ENCODE peak calls at places on chromosomes 7 and 10, in five cellular contexts. One of them, this sample, is unnamed.

GRCh38 chr7:149868638-149869290 is 5.0 kb upstream of the ATP6V0E2 start:
- DNase-seq in adrenal gland: peak
- DNase-seq in tibial nerve: no peak
- DNase-seq in ovary: no peak
- DNase-seq in coronary artery: peak
- DNase-seq in this sample: no peak

GRCh38 chr7:143936087-143937009 is 1.3 kb downstream of the OR2F2 start:
- DNase-seq in ovary: no peak
- DNase-seq in adrenal gland: no peak
- DNase-seq in tibial nerve: no peak
- DNase-seq in coronary artery: no peak
- DNase-seq in this sample: no peak

GRCh38 chr7:112410087-112410486 is 40.2 kb upstream of the IFRD1 start:
- DNase-seq in tibial nerve: no peak
- DNase-seq in ovary: no peak
- DNase-seq in adrenal gland: no peak
- DNase-seq in coronary artery: no peak
- DNase-seq in this sample: no peak

GRCh38 chr7:68537228-68538071 is 1060.8 kb upstream of the AUTS2 start:
- DNase-seq in tibial nerve: no peak
- DNase-seq in ovary: no peak
- DNase-seq in coronary artery: no peak
- DNase-seq in adrenal gland: no peak
- DNase-seq in this sample: no peak

GRCh38 chr7:147535619-147536200 is 1054.9 kb upstream of the C7orf33 start:
- DNase-seq in adrenal gland: no peak
- DNase-seq in ovary: no peak
- DNase-seq in tibial nerve: no peak
- DNase-seq in coronary artery: no peak
- DNase-seq in this sample: no peak

GRCh38 chr7:14902589-14902963 is at the start of gene DGKB:
- DNase-seq in tibial nerve: no peak
- DNase-seq in coronary artery: no peak
- DNase-seq in ovary: no peak
- DNase-seq in adrenal gland: peak
- DNase-seq in this sample: no peak

GRCh38 chr10:114023198-114023597 is 20.5 kb upstream of the ADRB1 start:
- DNase-seq in ovary: no peak
- DNase-seq in tibial nerve: no peak
- DNase-seq in coronary artery: no peak
- DNase-seq in adrenal gland: no peak
- DNase-seq in this sample: no peak

GRCh38 chr7:46032353-46032752 is 111.3 kb upstream of the IGFBP3 start:
- DNase-seq in ovary: no peak
- DNase-seq in tibial nerve: no peak
- DNase-seq in adrenal gland: no peak
- DNase-seq in coronary artery: no peak
- DNase-seq in this sample: no peak

GRCh38 chr10:122333037-122333436 is 41.5 kb upstream of the PLEKHA1 start:
- DNase-seq in adrenal gland: no peak
- DNase-seq in ovary: no peak
- DNase-seq in coronary artery: no peak
- DNase-seq in tibial nerve: no peak
- DNase-seq in this sample: peak

GRCh38 chr7:129435414-129435829 is 1.2 kb downstream of the STRIP2 start:
- DNase-seq in adrenal gland: no peak
- DNase-seq in ovary: no peak
- DNase-seq in tibial nerve: no peak
- DNase-seq in coronary artery: no peak
- DNase-seq in this sample: no peak

GRCh38 chr7:149736478-149737360 is 36.7 kb downstream of the ZNF467 start:
- DNase-seq in adrenal gland: no peak
- DNase-seq in ovary: no peak
- DNase-seq in coronary artery: no peak
- DNase-seq in tibial nerve: no peak
- DNase-seq in this sample: no peak

GRCh38 chr10:73095479-73096021 is 1.1 kb downstream of the P4HA1 start:
- DNase-seq in adrenal gland: peak
- DNase-seq in tibial nerve: peak
- DNase-seq in coronary artery: no peak
- DNase-seq in ovary: peak
- DNase-seq in this sample: peak

DNA sequence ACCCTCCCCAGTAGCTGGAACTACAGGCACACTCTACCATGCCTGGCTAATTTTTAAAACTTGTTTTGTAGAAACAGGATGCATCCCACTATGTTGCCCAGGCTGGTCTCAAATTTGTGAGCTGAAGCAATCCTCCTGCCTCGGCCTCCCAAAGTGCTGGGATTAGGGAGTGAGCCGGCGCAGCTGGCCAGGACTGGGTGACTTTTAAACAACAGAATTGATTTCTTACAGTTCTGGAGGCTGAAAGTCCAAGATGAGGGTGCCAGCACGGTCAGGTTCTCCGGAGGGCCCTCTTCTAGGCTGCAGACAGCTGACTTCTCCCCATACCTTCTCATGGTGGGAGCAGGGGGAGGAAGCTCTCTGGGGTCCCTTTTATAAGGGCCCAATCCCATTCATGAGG is 75.2 kb upstream of the CHST15 start:
- DNase-seq in adrenal gland: no peak
- DNase-seq in tibial nerve: no peak
- DNase-seq in ovary: no peak
- DNase-seq in coronary artery: peak
- DNase-seq in this sample: no peak
- H3K4me3 ChIP-seq in adrenal gland: no peak
- H3K4me3 ChIP-seq in tibial nerve: no peak
- H3K4me3 ChIP-seq in ovary: no peak
- H3K4me3 ChIP-seq in coronary artery: no peak
- H3K4me3 ChIP-seq in this sample: no peak

DNA sequence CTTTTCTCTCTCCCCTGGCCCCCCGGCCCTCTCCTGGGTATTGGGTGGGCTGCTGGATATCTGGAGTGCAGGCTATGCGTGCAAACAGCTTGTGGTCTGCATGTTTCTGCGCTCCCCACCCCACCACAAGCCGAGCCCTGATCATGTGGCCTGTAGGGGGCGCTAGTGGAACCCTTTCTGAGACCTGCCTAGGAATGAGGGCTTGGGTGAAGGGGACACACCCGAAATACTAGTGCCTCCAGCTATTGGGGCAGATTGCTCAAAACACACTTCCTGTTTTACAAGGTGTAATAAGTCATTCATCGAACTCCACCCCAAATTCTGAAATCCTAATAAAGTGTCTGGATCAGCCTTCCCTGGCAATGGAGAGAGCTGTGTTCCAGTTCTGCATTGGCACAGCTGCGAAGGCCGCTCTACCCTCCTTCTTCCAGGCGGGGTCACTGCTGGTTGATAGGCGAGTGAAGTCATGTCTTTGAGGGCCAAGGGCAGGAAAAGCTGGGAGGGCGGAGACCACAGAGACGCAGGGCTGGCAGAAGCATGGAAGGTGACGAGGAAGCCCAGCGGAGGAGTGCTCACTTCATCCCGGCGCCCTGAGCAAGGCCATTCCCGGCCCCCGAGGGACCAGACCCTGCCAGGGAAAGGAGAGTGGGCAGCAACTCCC is 19.8 kb upstream of the PRRT4 start:
- DNase-seq in adrenal gland: peak
- DNase-seq in ovary: no peak
- DNase-seq in coronary artery: peak
- DNase-seq in tibial nerve: no peak
- DNase-seq in this sample: no peak
- H3K27ac ChIP-seq in adrenal gland: no peak
- H3K27ac ChIP-seq in ovary: no peak
- H3K27ac ChIP-seq in coronary artery: no peak
- H3K27ac ChIP-seq in tibial nerve: no peak
- H3K27ac ChIP-seq in this sample: no peak

GRCh38 chr7:81062747-81063146 is 143.9 kb upstream of the SEMA3C start:
- DNase-seq in coronary artery: no peak
- DNase-seq in ovary: no peak
- DNase-seq in adrenal gland: no peak
- DNase-seq in tibial nerve: no peak
- DNase-seq in this sample: no peak

GRCh38 chr7:81066797-81067196 is 147.9 kb upstream of the SEMA3C start:
- DNase-seq in adrenal gland: no peak
- DNase-seq in coronary artery: no peak
- DNase-seq in ovary: no peak
- DNase-seq in tibial nerve: no peak
- DNase-seq in this sample: no peak

DNA sequence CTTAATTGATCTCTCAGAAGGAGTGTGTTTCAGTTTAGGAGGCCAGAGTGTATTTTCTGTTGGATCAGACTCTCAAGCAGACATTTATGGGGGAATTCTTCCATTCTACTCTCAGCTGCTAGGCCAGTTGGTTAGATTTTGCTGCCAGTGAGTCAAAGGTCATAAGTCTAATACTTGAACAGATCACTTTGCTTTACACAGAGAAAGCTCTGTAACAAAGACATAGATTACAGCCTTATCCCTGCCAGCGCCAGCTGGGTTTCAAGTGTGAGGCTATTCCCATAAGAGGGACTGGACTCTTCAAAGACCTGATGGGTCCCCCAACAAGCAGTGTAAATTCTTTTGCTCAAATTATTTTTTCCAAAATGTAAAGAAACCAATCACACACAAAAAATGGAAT is 145.6 kb upstream of the SEMA3C start:
- DNase-seq in coronary artery: no peak
- DNase-seq in tibial nerve: no peak
- DNase-seq in adrenal gland: no peak
- DNase-seq in ovary: no peak
- DNase-seq in this sample: no peak
- H3K4me3 ChIP-seq in coronary artery: no peak
- H3K4me3 ChIP-seq in tibial nerve: no peak
- H3K4me3 ChIP-seq in adrenal gland: no peak
- H3K4me3 ChIP-seq in ovary: no peak
- H3K4me3 ChIP-seq in this sample: no peak

GRCh38 chr10:28958468-28958867 is 281.1 kb downstream of the BAMBI start:
- DNase-seq in tibial nerve: no peak
- DNase-seq in coronary artery: no peak
- DNase-seq in adrenal gland: no peak
- DNase-seq in ovary: no peak
- DNase-seq in this sample: no peak
- H3K27ac ChIP-seq in tibial nerve: no peak
- H3K27ac ChIP-seq in coronary artery: no peak
- H3K27ac ChIP-seq in adrenal gland: no peak
- H3K27ac ChIP-seq in ovary: no peak
- H3K27ac ChIP-seq in this sample: no peak

GRCh38 chr10:99337911-99338310 is 8.8 kb downstream of the CNNM1 start:
- DNase-seq in tibial nerve: no peak
- DNase-seq in ovary: no peak
- DNase-seq in adrenal gland: no peak
- DNase-seq in coronary artery: no peak
- DNase-seq in this sample: no peak

GRCh38 chr10:99339077-99339476 is 9.9 kb downstream of the CNNM1 start:
- DNase-seq in ovary: no peak
- DNase-seq in tibial nerve: no peak
- DNase-seq in adrenal gland: no peak
- DNase-seq in coronary artery: no peak
- DNase-seq in this sample: no peak

GRCh38 chr10:99339563-99340047 is 10.4 kb downstream of the CNNM1 start:
- DNase-seq in ovary: no peak
- DNase-seq in adrenal gland: no peak
- DNase-seq in tibial nerve: no peak
- DNase-seq in coronary artery: no peak
- DNase-seq in this sample: no peak

GRCh38 chr10:99340650-99341049 is 11.5 kb downstream of the CNNM1 start:
- DNase-seq in ovary: no peak
- DNase-seq in tibial nerve: no peak
- DNase-seq in coronary artery: no peak
- DNase-seq in adrenal gland: no peak
- DNase-seq in this sample: no peak

DNA sequence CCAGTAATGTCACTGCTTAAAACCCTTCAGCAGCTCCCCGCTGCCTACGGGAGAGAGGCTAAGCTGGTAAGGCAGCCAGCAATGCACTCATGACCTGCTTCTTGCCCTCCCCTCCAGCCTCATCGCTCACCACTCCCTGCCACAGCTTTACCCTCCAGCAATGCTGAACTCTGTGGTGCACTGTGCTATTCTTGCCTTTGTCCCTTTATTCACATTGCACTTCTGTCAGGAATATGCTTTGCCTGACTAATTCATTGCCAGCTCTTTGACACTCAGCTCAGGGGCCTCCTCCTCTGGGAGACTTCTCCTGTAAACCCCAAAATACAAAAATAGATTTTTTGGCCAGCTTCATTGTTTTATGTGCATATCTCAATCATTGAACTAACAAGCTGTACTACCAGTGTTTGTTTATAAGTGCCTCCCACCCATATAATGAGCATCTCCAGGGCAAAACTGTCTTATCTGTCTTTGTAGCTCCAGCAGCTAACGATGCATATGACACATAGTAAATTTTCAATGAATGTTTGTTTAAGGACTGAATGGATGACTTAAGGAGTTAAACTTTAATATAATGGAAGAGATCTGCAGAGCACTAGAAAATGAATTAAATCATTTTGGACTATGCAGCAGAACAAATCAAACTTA is 8.2 kb downstream of the CNNM1 start:
- DNase-seq in ovary: no peak
- DNase-seq in coronary artery: no peak
- DNase-seq in tibial nerve: no peak
- DNase-seq in adrenal gland: no peak
- DNase-seq in this sample: no peak
- H3K4me3 ChIP-seq in ovary: no peak
- H3K4me3 ChIP-seq in coronary artery: no peak
- H3K4me3 ChIP-seq in tibial nerve: no peak
- H3K4me3 ChIP-seq in adrenal gland: no peak
- H3K4me3 ChIP-seq in this sample: no peak

GRCh38 chr7:29287366-29287765 is 92.8 kb downstream of the CHN2 start:
- DNase-seq in tibial nerve: no peak
- DNase-seq in adrenal gland: no peak
- DNase-seq in coronary artery: no peak
- DNase-seq in ovary: no peak
- DNase-seq in this sample: peak
- H3K27ac ChIP-seq in tibial nerve: no peak
- H3K27ac ChIP-seq in adrenal gland: no peak
- H3K27ac ChIP-seq in coronary artery: no peak
- H3K27ac ChIP-seq in ovary: no peak
- H3K27ac ChIP-seq in this sample: no peak

GRCh38 chr10:30185916-30186315 is 126.5 kb upstream of the JCAD start:
- DNase-seq in tibial nerve: no peak
- DNase-seq in adrenal gland: no peak
- DNase-seq in coronary artery: no peak
- DNase-seq in ovary: no peak
- DNase-seq in this sample: no peak

GRCh38 chr10:30184397-30185033 is 125.1 kb upstream of the JCAD start:
- DNase-seq in coronary artery: no peak
- DNase-seq in ovary: no peak
- DNase-seq in adrenal gland: no peak
- DNase-seq in tibial nerve: no peak
- DNase-seq in this sample: no peak

GRCh38 chr10:30188101-30188500 is 128.7 kb upstream of the JCAD start:
- DNase-seq in tibial nerve: no peak
- DNase-seq in ovary: no peak
- DNase-seq in adrenal gland: peak
- DNase-seq in coronary artery: no peak
- DNase-seq in this sample: no peak

GRCh38 chr10:30187010-30187409 is 127.6 kb upstream of the JCAD start:
- DNase-seq in tibial nerve: no peak
- DNase-seq in adrenal gland: no peak
- DNase-seq in coronary artery: no peak
- DNase-seq in ovary: no peak
- DNase-seq in this sample: no peak

GRCh38 chr10:30186371-30186875 is 127.0 kb upstream of the JCAD start:
- DNase-seq in coronary artery: no peak
- DNase-seq in ovary: no peak
- DNase-seq in adrenal gland: peak
- DNase-seq in tibial nerve: no peak
- DNase-seq in this sample: no peak
- H3K4me3 ChIP-seq in coronary artery: peak
- H3K4me3 ChIP-seq in ovary: no peak
- H3K4me3 ChIP-seq in adrenal gland: no peak
- H3K4me3 ChIP-seq in tibial nerve: peak
- H3K4me3 ChIP-seq in this sample: no peak